ENCODE peak calls at places on chromosomes 3 and 15, in ten cellular contexts. X is upper lobe of right lung; D is WERI-Rb-1; J is tibial artery; P is cardiac fibroblast; V is heart left ventricle; S is CD8-positive, alpha-beta T cell; W is K562; M is RWPE2; L is stomach. K is an unnamed sample.

GRCh38 chr3:140375002-140375401 is 302.9 kb upstream of the TRIM42 start:
- DNase-seq in X (no peak), D (no peak), J (no peak), P (no peak), V (no peak), S (no peak), W (no peak), M (no peak), L (no peak), K (no peak)

GRCh38 chr3:51282931-51283330 is 102.2 kb upstream of the MANF start:
- DNase-seq in X (no peak), D (no peak), J (no peak), P (no peak), V (no peak), S (no peak), W (no peak), M (no peak), L (no peak), K (no peak)

GRCh38 chr3:161096771-161097367 is 8.3 kb downstream of the B3GALNT1 start:
- DNase-seq in X (no peak), D (peak), J (no peak), P (no peak), V (no peak), S (no peak), W (no peak), M (no peak), L (peak), K (no peak)

GRCh38 chr3:7285502-7285901 is 424.6 kb downstream of the GRM7 start:
- DNase-seq in X (no peak), D (peak), J (no peak), P (peak), V (no peak), S (no peak), W (no peak), M (no peak), L (no peak), K (no peak)

GRCh38 chr3:34011171-34012101 is 213.0 kb downstream of the PDCD6IP start:
- DNase-seq in X (no peak), D (peak), J (no peak), P (no peak), V (no peak), S (no peak), W (peak), M (no peak), L (no peak), K (no peak)

GRCh38 chr15:73617310-73617709 is 15.9 kb downstream of the NPTN start:
- DNase-seq in X (no peak), D (no peak), J (no peak), P (no peak), V (no peak), S (no peak), W (no peak), M (no peak), L (no peak), K (no peak)

GRCh38 chr3:72439321-72440183 is 408.7 kb downstream of the SHQ1 start:
- DNase-seq in X (no peak), D (no peak), J (no peak), P (no peak), V (no peak), S (no peak), W (no peak), M (no peak), L (no peak), K (no peak)

GRCh38 chr15:51229907-51230328 is 108.5 kb downstream of the CYP19A1 start:
- DNase-seq in X (no peak), D (peak), J (no peak), P (peak), V (no peak), S (no peak), W (no peak), M (no peak), L (no peak), K (no peak)

GRCh38 chr3:78846688-78847087 is 921.1 kb downstream of the ROBO1 start:
- DNase-seq in X (no peak), D (peak), J (no peak), P (peak), V (no peak), S (no peak), W (no peak), M (no peak), L (no peak), K (no peak)

GRCh38 chr3:158713094-158713499 is 19.2 kb downstream of the RARRES1 start:
- DNase-seq in X (no peak), D (no peak), J (peak), P (peak), V (peak), S (no peak), W (no peak), M (no peak), L (peak), K (no peak)

GRCh38 chr3:112693186-112693585 is 52.2 kb upstream of the CCDC80 start:
- DNase-seq in X (no peak), D (peak), J (no peak), P (no peak), V (no peak), S (no peak), W (no peak), M (no peak), L (no peak), K (no peak)

GRCh38 chr3:53721187-53721946 is 124.9 kb downstream of the CHDH start:
- DNase-seq in X (no peak), D (no peak), J (no peak), P (no peak), V (no peak), S (no peak), W (no peak), M (no peak), L (no peak), K (peak)

GRCh38 chr3:113659121-113659531 is 37.3 kb downstream of the USF3 start:
- DNase-seq in X (no peak), D (peak), J (no peak), P (no peak), V (no peak), S (no peak), W (no peak), M (no peak), L (no peak), K (no peak)

GRCh38 chr3:99892332-99892731 is 74.7 kb downstream of the CMSS1 start:
- DNase-seq in X (no peak), D (no peak), J (no peak), P (no peak), V (no peak), S (no peak), W (no peak), M (no peak), L (no peak), K (no peak)
- TF ChIP-seq CTCF in X (no peak), D (no peak), J (no peak), P (no peak), V (no peak), S (no peak), W (no peak), M (no peak), L (no peak), K (no peak)

GRCh38 chr3:170564664-170565063 is 21.2 kb downstream of the SLC7A14 start:
- DNase-seq in X (no peak), D (no peak), J (no peak), P (no peak), V (no peak), S (no peak), W (no peak), M (no peak), L (no peak), K (no peak)
- TF ChIP-seq CTCF in X (no peak), D (no peak), J (no peak), P (no peak), V (no peak), S (no peak), W (no peak), M (no peak), L (no peak), K (no peak)

GRCh38 chr15:44295909-44296420 is 7.4 kb downstream of the GOLM2 start:
- DNase-seq in X (no peak), D (no peak), J (no peak), P (peak), V (no peak), S (no peak), W (peak), M (no peak), L (no peak), K (no peak)

GRCh38 chr15:44300567-44300966 is 12.0 kb downstream of the GOLM2 start:
- DNase-seq in X (no peak), D (no peak), J (no peak), P (no peak), V (no peak), S (no peak), W (no peak), M (no peak), L (no peak), K (no peak)

GRCh38 chr15:44296625-44297524 is 8.4 kb downstream of the GOLM2 start:
- DNase-seq in X (no peak), D (no peak), J (no peak), P (peak), V (no peak), S (no peak), W (peak), M (no peak), L (no peak), K (no peak)

GRCh38 chr15:44299997-44300396 is 11.5 kb downstream of the GOLM2 start:
- DNase-seq in X (no peak), D (no peak), J (no peak), P (no peak), V (no peak), S (no peak), W (no peak), M (no peak), L (no peak), K (no peak)

GRCh38 chr15:44298878-44299277 is 10.4 kb downstream of the GOLM2 start:
- DNase-seq in X (no peak), D (no peak), J (no peak), P (no peak), V (no peak), S (no peak), W (peak), M (no peak), L (no peak), K (no peak)
- TF ChIP-seq CTCF in X (no peak), D (peak), J (no peak), P (peak), V (no peak), S (no peak), W (peak), M (peak), L (no peak), K (no peak)

DNA sequence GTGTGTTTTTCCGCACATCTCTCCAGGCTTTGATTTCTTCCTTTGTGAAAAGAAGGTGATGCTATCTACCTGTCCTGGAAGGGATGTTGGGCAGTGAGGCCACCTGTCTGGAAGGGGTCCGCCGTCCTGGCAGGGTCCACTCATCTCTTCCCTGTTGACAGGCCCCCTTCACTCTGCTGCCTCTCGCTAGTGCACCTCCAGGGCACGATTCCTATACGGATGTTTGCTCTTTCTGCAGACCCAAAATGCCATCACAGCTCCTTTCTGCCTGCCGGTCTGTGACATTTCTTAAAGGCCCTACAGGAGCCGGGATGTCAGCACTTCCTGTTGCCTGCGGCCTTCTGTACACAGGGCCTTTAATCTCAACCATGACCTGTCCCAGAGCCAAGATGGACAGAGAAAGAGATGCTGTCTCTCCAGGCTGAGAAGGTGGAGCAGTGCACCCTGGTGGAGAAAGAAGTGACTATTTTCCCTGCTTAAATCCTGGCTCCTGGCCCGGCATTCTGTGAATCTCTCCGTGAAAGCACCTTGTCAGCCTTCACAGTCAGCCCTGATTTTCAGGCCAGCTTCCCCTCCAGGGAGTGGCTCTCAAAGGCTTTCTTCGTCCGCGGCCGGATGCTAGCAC is 7.4 kb downstream of the FAM3D start:
- DNase-seq in X (no peak), D (peak), J (peak), P (peak), V (no peak), S (no peak), W (peak), M (no peak), L (peak), K (no peak)
- TF ChIP-seq CTCF in X (no peak), D (peak), J (no peak), P (peak), V (no peak), S (no peak), W (no peak), M (peak), L (peak), K (no peak)

GRCh38 chr3:9081201-9081818 is 118.0 kb upstream of the RAD18 start:
- DNase-seq in X (no peak), D (no peak), J (no peak), P (no peak), V (no peak), S (no peak), W (no peak), M (no peak), L (no peak), K (no peak)

GRCh38 chr3:9079674-9080073 is 116.4 kb upstream of the RAD18 start:
- DNase-seq in X (no peak), D (no peak), J (no peak), P (no peak), V (no peak), S (no peak), W (no peak), M (no peak), L (no peak), K (no peak)

GRCh38 chr3:9076985-9077384 is 113.7 kb upstream of the RAD18 start:
- DNase-seq in X (no peak), D (no peak), J (no peak), P (no peak), V (no peak), S (no peak), W (no peak), M (no peak), L (no peak), K (no peak)

GRCh38 chr3:9080165-9080564 is 116.9 kb upstream of the RAD18 start:
- DNase-seq in X (no peak), D (no peak), J (no peak), P (no peak), V (no peak), S (no peak), W (no peak), M (no peak), L (no peak), K (no peak)

GRCh38 chr3:9078561-9079240 is 115.4 kb upstream of the RAD18 start:
- DNase-seq in X (no peak), D (no peak), J (no peak), P (no peak), V (no peak), S (no peak), W (peak), M (no peak), L (no peak), K (no peak)
- TF ChIP-seq CTCF in X (no peak), D (no peak), J (no peak), P (no peak), V (no peak), S (no peak), W (peak), M (no peak), L (no peak), K (no peak)

GRCh38 chr3:120102674-120103073 is 8.4 kb upstream of the GSK3B start:
- DNase-seq in X (no peak), D (no peak), J (no peak), P (no peak), V (no peak), S (no peak), W (no peak), M (no peak), L (peak), K (no peak)

GRCh38 chr3:120098710-120099109 is 4.5 kb upstream of the GSK3B start:
- DNase-seq in X (no peak), D (no peak), J (no peak), P (no peak), V (no peak), S (no peak), W (no peak), M (no peak), L (no peak), K (no peak)

GRCh38 chr3:120101624-120102023 is 7.4 kb upstream of the GSK3B start:
- DNase-seq in X (no peak), D (no peak), J (no peak), P (no peak), V (no peak), S (no peak), W (no peak), M (no peak), L (no peak), K (no peak)

GRCh38 chr3:120102232-120102631 is 8.0 kb upstream of the GSK3B start:
- DNase-seq in X (no peak), D (no peak), J (no peak), P (no peak), V (no peak), S (no peak), W (no peak), M (no peak), L (no peak), K (no peak)

DNA sequence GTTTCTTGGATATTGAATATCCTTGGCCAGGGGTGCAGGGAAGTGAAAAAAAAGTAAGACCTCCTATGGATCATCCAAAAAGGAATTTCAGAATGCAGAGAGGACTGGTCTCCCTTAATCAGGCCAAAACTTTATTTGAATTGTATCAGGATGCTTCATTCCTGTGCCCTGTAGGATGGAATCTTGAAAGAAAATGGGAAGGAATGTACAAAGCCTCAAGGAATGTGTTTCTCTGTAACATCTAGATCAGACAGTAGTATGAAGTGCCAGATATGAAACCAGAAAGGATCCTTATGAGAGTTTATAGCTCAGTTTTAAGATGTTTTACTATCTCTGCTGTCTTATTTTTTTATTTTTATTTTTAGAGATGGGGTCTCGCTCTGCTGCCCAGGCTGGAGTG is 6.5 kb upstream of the GSK3B start:
- DNase-seq in X (no peak), D (no peak), J (no peak), P (no peak), V (no peak), S (no peak), W (no peak), M (no peak), L (no peak), K (no peak)
- TF ChIP-seq CTCF in X (no peak), D (no peak), J (no peak), P (no peak), V (no peak), S (no peak), W (no peak), M (no peak), L (no peak), K (no peak)

DNA sequence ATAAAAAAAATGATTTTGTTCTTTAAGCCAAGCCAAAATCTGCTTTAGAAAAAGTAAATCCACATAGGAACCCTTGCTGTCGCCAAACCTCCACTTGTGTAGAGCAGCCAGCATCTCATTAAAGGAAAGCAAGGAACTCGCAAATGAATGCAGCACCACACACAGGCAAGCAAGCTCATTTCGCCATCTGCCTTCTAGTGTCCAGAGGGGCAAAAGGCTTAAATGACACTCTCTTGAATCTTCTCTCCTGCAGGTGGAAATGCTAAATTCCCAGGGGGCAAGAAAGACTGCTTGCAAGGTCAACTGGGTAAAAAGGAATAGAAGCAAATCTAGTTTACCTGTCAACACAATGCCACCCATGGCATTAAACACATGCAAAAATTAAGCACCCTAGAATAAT is 2.4 kb downstream of the MB21D2 start:
- DNase-seq in X (no peak), D (peak), J (no peak), P (peak), V (no peak), S (no peak), W (no peak), M (no peak), L (no peak), K (peak)
- TF ChIP-seq CTCF in X (no peak), D (peak), J (no peak), P (peak), V (no peak), S (no peak), W (no peak), M (peak), L (no peak), K (peak)

DNA sequence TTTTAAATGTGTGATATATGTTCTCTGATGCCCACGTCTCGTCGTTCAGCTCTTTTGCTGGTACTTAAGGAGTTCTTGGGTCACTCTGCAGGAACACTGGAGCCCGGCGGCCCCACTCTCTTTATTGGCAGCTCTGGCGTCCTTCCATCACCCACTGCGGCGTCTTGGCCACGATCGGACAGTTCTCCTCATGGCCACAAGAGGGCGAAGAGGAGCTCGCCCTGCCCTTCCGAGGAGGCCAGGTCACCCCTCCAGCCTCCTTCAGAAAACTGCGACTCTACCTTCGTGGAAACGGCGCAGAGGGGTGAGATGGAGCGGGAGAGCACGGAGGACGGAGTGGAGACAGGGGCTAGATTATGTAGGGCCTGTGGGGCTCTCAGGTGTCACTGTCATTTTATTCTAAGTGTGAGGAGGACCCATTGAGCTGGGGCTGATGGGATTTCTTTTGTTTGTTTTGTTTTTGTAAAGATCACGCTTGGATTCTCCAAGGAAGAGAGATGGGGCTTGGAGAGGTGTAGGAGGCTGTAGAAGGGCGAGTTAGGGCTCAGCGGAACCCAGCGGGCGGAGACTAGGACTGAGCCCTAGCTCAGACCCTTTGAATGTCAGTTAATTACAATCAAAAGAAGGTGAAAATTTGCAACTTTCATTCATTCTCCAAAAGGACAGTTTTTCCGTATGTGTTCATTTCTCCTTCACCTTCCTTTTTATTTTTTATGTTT is 28.0 kb upstream of the GABRA5 start:
- DNase-seq in X (no peak), D (peak), J (no peak), P (no peak), V (no peak), S (no peak), W (peak), M (no peak), L (no peak), K (no peak)
- TF ChIP-seq CTCF in X (peak), D (peak), J (no peak), P (peak), V (no peak), S (no peak), W (peak), M (peak), L (no peak), K (peak)

K was measured in dorsolateral prefrontal cortex.